ENCODE peak calls at places on chromosomes 3 and 15, in seven cellular contexts. I, F, D, Q, X, R and W are unnamed samples.

GRCh38 chr3:115885621-115886020 is 262.3 kb downstream of the GAP43 start:
- DNase-seq in Q (no peak), D (no peak), X (peak), R (no peak), I (no peak), F (peak), W (no peak)

GRCh38 chr3:161390200-161390599 is 18.9 kb upstream of the SPTSSB start:
- DNase-seq in F (no peak), Q (no peak), D (no peak), I (no peak), X (no peak), R (no peak), W (no peak)

GRCh38 chr3:14412831-14413380 is 10.5 kb downstream of the SLC6A6 start:
- DNase-seq in R (no peak), I (no peak), F (no peak), X (peak), D (no peak), Q (no peak), W (no peak)

GRCh38 chr3:189950258-189950657 is 170.4 kb downstream of the P3H2 start:
- DNase-seq in R (no peak), I (no peak), F (no peak), X (no peak), D (no peak), Q (no peak), W (no peak)

GRCh38 chr3:45225465-45226205 is 452 bp downstream of the TMEM158 start:
- DNase-seq in X (peak), D (no peak), F (no peak), R (no peak), Q (peak), I (peak), W (no peak)

GRCh38 chr3:162489853-162490252 is 993.2 kb downstream of the OTOL1 start:
- DNase-seq in X (no peak), F (no peak), Q (no peak), I (no peak), D (no peak), R (no peak), W (no peak)

GRCh38 chr3:71875461-71875947 is 90.6 kb upstream of the PROK2 start:
- DNase-seq in R (peak), D (peak), X (peak), I (peak), Q (peak), F (peak), W (peak)

GRCh38 chr15:101276501-101277037 is 716 bp downstream of the SELENOS start:
- DNase-seq in F (peak), R (peak), D (no peak), X (peak), I (no peak), Q (peak), W (no peak)

GRCh38 chr3:111895079-111895478 is 36.0 kb downstream of the PHLDB2 start:
- DNase-seq in Q (peak), R (peak), X (no peak), I (no peak), D (no peak), F (peak), W (no peak)

GRCh38 chr3:39213613-39214012 is 21.2 kb upstream of the XIRP1 start:
- DNase-seq in D (no peak), F (no peak), X (no peak), R (no peak), Q (no peak), I (no peak), W (no peak)

GRCh38 chr15:68404056-68404798 is 27.7 kb downstream of the ITGA11 start:
- DNase-seq in I (no peak), F (no peak), Q (no peak), R (no peak), D (no peak), X (no peak), W (no peak)

GRCh38 chr3:5634411-5634810 is 446.9 kb downstream of the EDEM1 start:
- DNase-seq in I (no peak), R (no peak), Q (no peak), X (peak), F (no peak), D (no peak), W (no peak)

GRCh38 chr3:9852528-9852927 is 8.7 kb upstream of the RPUSD3 start:
- DNase-seq in D (no peak), F (no peak), I (no peak), R (no peak), X (no peak), Q (no peak), W (no peak)

GRCh38 chr15:71088155-71088554 is 27.1 kb upstream of the THSD4 start:
- DNase-seq in Q (no peak), X (no peak), R (no peak), I (no peak), D (no peak), F (no peak), W (no peak)

GRCh38 chr3:10349801-10350200 is 28.9 kb upstream of the SEC13 start:
- DNase-seq in F (no peak), Q (no peak), R (no peak), I (no peak), D (no peak), X (no peak), W (no peak)

GRCh38 chr15:69666921-69667811 is 214.5 kb downstream of the RPLP1 start:
- DNase-seq in I (no peak), F (no peak), X (no peak), Q (no peak), R (peak), D (peak), W (no peak)

GRCh38 chr3:197750396-197750831 is 731 bp downstream of the FYTTD1 start:
- DNase-seq in D (peak), F (peak), Q (peak), I (peak), R (peak), X (peak), W (no peak)

GRCh38 chr3:84836961-84837360 is 121.8 kb upstream of the CADM2 start:
- DNase-seq in I (no peak), F (no peak), X (peak), Q (no peak), R (no peak), D (no peak), W (no peak)

GRCh38 chr3:149179225-149179624 is 42.4 kb downstream of the CP start:
- DNase-seq in I (no peak), F (peak), D (no peak), X (no peak), Q (peak), R (no peak), W (no peak)

GRCh38 chr3:171561601-171562323 is 101.6 kb upstream of the TNIK start:
- DNase-seq in D (no peak), R (no peak), I (no peak), Q (no peak), X (no peak), F (no peak), W (no peak)

GRCh38 chr15:81126887-81127286 is 7.2 kb upstream of the CFAP161 start:
- DNase-seq in X (no peak), Q (no peak), D (no peak), I (no peak), F (peak), R (no peak), W (no peak)

GRCh38 chr3:114542359-114542758 is 248.5 kb downstream of the TIGIT start:
- DNase-seq in I (no peak), D (no peak), Q (no peak), X (peak), F (no peak), R (no peak), W (no peak)

GRCh38 chr3:130661116-130661515 is 85.5 kb downstream of the PIK3R4 start:
- DNase-seq in I (no peak), R (no peak), Q (no peak), D (no peak), X (no peak), F (peak), W (no peak)

GRCh38 chr3:128068156-128068620 is 16.0 kb downstream of the SEC61A1 start:
- DNase-seq in I (peak), X (peak), D (no peak), Q (peak), R (peak), F (peak), W (no peak)

DNA sequence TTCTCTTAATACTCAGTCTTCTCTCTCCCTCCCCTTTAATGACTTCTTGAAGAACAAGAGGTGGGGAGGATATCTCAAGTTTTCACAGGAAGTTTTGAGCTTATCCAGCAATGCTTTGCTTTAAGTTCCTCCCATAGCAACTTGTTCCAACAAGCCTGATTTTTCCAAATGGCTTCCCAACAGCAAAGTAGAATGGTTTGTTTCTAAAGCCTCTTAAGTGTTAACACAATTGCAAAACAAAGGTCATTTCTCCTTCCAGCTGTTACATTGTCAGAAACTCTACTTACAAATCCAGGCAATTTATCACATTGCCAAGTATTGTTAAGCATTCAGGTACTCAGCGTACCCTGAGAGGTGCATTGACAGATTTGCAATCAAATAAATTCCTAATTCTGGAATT is 6.8 kb upstream of the ZNF770 start:
- DNase-seq in X (no peak), D (no peak), F (no peak), Q (no peak), R (no peak), I (no peak), W (no peak)
- H3K27ac ChIP-seq in X (no peak), D (no peak), F (no peak), Q (no peak), R (no peak), I (no peak), W (peak)

GRCh38 chr3:23750573-23751484 is 54.9 kb upstream of the UBE2E1 start:
- DNase-seq in F (no peak), R (no peak), Q (no peak), D (no peak), I (no peak), X (peak), W (no peak)
- H3K27ac ChIP-seq in F (no peak), R (no peak), Q (peak), D (no peak), I (no peak), X (peak), W (no peak)

DNA sequence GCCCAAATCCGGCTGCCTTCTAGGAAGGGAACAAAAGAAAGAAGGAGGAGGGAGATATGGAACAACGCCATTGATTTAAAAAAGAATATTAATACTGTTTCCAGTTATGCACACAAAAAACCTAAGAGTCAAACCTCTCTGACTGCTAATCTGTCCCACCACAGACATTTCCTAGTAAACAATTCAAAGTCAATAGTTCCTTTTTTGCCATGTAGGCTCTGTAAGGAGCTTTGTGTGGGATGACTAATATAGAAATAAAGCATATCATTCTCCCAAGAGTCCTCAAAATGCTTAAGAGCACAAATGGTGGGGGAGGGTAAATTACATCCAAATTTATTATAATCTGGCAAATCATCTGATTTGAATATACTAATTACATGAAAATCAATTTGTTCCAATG is 155.9 kb upstream of the CNTN4 start:
- DNase-seq in Q (no peak), R (no peak), X (no peak), I (no peak), F (no peak), D (no peak), W (no peak)
- H3K27ac ChIP-seq in Q (no peak), R (no peak), X (no peak), I (no peak), F (no peak), D (no peak), W (no peak)

GRCh38 chr15:76345880-76346665 is 9.5 kb downstream of the ISL2 start:
- DNase-seq in D (peak), Q (no peak), F (no peak), X (peak), R (no peak), I (no peak), W (no peak)
- H3K27ac ChIP-seq in D (peak), Q (no peak), F (no peak), X (no peak), R (no peak), I (no peak), W (peak)

DNA sequence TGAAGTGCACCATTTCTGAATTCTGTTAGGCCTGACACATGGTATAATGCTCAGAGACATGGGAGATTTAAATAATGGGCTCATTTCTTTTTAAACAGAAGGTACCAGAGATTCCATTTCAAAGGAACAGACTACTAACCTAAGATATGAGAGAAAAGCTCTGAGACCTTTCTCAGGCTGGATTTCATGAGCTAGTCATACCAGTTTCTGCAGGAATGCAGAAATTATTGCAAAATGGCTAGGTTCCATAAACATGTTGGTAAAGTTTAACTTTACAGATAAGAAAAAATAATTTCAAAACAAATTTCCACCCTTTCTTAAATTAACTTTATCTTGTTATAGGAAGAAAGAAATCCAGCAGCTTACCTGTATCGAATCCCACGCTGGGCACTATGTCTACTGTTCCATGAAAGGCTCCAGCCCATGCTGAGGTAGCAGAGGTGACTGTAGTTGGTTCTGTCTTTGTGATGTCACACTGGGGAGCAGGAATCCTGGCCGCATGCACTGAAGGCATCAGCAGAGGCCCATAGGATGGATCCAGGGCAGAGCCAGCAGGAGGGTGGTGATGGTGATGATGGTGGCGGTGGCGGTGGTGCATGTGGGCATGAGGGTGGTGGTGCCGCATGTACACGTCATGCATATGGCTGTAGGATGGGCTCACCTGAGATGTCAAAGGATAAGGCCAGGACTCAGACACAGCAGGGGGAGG is 22.6 kb downstream of the VGLL3 start:
- DNase-seq in X (no peak), Q (no peak), R (no peak), F (no peak), D (no peak), I (no peak), W (no peak)
- H3K27ac ChIP-seq in X (no peak), Q (no peak), R (no peak), F (no peak), D (no peak), I (no peak), W (no peak)